ENCODE peak calls at places on chromosome X, in five cellular contexts. V, A, M, E and L are unnamed samples.

GRCh38 chrX:132834741-132835140 is 123.7 kb downstream of the HS6ST2 start:
- DNase-seq in A (no peak), M (no peak), V (no peak), E (no peak), L (no peak)

GRCh38 chrX:19839770-19840254 is 47.6 kb downstream of the SH3KBP1 start:
- DNase-seq in M (peak; percentile 46), V (no peak), E (no peak), A (no peak), L (no peak)

GRCh38 chrX:9465380-9466114 is 689 bp downstream of the TBL1X start:
- DNase-seq in V (no peak), M (peak; percentile 7), E (no peak), A (peak; percentile 21), L (peak; percentile 83)

GRCh38 chrX:48961585-48962091 is 4.2 kb upstream of the OTUD5 start:
- DNase-seq in V (no peak), M (no peak), E (no peak), A (no peak), L (no peak)

GRCh38 chrX:120468071-120468470 is 1.0 kb downstream of the LAMP2 start:
- DNase-seq in V (no peak), E (no peak), M (peak; percentile 19), A (no peak), L (no peak)

GRCh38 chrX:123647244-123647643 is 85.6 kb downstream of the THOC2 start:
- DNase-seq in M (no peak), E (no peak), A (no peak), V (no peak), L (no peak)

GRCh38 chrX:20116087-20116574 is 576 bp downstream of the MAP7D2 start:
- DNase-seq in A (no peak), V (no peak), E (no peak), M (no peak), L (peak; percentile 73)

GRCh38 chrX:10165580-10166247 is 8.9 kb downstream of the CLCN4 start:
- DNase-seq in M (no peak), A (no peak), V (no peak), E (no peak), L (no peak)

GRCh38 chrX:13376857-13377441 is 57.1 kb upstream of the ATXN3L start:
- DNase-seq in E (no peak), V (no peak), A (no peak), M (peak; percentile 97), L (no peak)

GRCh38 chrX:48972214-48973164 is 845 bp upstream of the KCND1 start:
- DNase-seq in M (no peak), E (no peak), V (peak; percentile 36), A (peak; percentile 27), L (peak; percentile 92)

GRCh38 chrX:33211356-33212254 is at the start of gene DMD:
- DNase-seq in V (peak; percentile 63), A (peak; percentile 24), M (peak; percentile 76), E (no peak), L (no peak)

GRCh38 chrX:132576945-132577344 is 88.1 kb upstream of the MBNL3 start:
- DNase-seq in E (no peak), M (peak; percentile 2), A (no peak), V (no peak), L (no peak)

GRCh38 chrX:71616672-71617529 is 1.4 kb downstream of the CXCR3 start:
- DNase-seq in E (no peak), M (no peak), V (no peak), A (no peak), L (peak; percentile 63)

GRCh38 chrX:11757397-11757728 is 674 bp upstream of the MSL3 start:
- DNase-seq in V (no peak), A (no peak), E (no peak), M (no peak), L (no peak)
- H3K4me3 ChIP-seq in V (peak overlapping the region; percentile 68), A (peak overlapping the region; percentile 22), E (peak overlapping the region; percentile 70), M (peak overlapping the region; percentile 55), L (peak overlapping the region; percentile 67)

DNA sequence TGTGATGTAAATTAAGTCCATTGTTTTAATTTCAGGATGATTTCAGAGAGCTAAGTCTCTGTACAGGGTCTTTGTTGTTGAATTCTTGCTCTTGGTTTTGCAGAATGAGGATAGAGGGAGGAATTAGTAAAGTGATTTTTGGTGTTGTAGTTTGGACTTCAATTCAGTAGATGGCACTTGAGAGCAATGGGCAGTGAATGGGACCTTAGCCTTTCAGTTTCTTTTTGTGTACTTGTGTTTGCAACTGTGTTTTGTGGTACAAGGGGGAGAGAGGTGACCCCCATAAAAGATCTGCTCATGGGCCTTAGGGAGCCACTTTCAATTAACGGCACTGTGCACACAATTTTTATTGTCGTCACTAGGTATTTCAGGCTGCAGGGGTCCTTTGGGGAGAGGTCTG is 340.0 kb downstream of the DCAF12L2 start:
- DNase-seq in V (no peak), A (no peak), E (no peak), M (no peak), L (peak; percentile 3)
- H3K27me3 ChIP-seq in V (peaks cover 13% of the 10 kb centered on the region), A (no peaks in the 10 kb centered on the region), E (no peaks in the 10 kb centered on the region), M (no peaks in the 10 kb centered on the region), L (no peaks in the 10 kb centered on the region)

GRCh38 chrX:147877726-147878125 is 34.0 kb upstream of the FMR1 start:
- DNase-seq in V (no peak), E (no peak), A (no peak), M (no peak), L (no peak)
- H3K4me3 ChIP-seq in V (no peak overlapping the region), E (no peak overlapping the region), A (no peak overlapping the region), M (no peak overlapping the region), L (no peak overlapping the region)

DNA sequence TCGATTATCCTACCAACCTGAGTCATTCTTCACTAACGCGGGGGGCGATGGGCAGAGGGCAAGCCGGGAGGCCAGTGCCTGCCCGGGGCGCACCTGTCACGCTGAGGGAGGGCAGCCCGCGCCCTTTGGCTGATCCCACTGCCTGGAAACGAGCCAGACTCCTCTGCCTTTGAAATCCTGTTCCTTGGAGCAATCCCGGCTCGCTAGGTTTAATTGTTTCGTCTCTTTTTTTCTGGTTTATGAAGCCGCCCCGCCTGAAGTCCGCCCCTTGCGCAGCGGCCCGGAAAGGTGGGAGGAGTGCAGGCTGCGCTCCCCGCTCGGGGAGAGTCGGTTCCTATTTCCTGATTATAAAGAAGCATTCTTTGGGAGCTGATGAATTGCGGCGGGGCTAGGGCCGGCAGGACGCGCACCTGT is 484.2 kb downstream of the BCOR start:
- DNase-seq in V (no peak), E (no peak), M (peak; percentile 18), A (peak; percentile 70), L (peak; percentile 93)
- H3K27me3 ChIP-seq in V (peaks cover 44% of the 10 kb centered on the region), E (no peaks in the 10 kb centered on the region), M (peaks cover 4% of the 10 kb centered on the region), A (no peaks in the 10 kb centered on the region), L (peaks cover 3% of the 10 kb centered on the region)